ENCODE peak calls at places on chromosomes 2 and 18, in five cellular contexts. L is A549, O is fibroblast of pulmonary artery, R is ovary, Q is H1. K is an unnamed sample.

GRCh38 chr2:73291093-73291460 is 2.3 kb downstream of the EGR4 start:
- DNase-seq in Q (peak), R (peak), O (peak), L (peak), K (no peak)

GRCh38 chr2:148590613-148591012 is 53.9 kb upstream of the EPC2 start:
- DNase-seq in L (no peak), O (no peak), Q (no peak), R (no peak), K (no peak)

GRCh38 chr18:24766376-24766775 is 305.9 kb downstream of the HRH4 start:
- DNase-seq in O (no peak), Q (no peak), R (no peak), L (no peak), K (no peak)

GRCh38 chr2:30455339-30455738 is 8.3 kb downstream of the LCLAT1 start:
- DNase-seq in R (no peak), L (no peak), Q (no peak), O (no peak), K (no peak)

GRCh38 chr2:232322560-232323327 is 55.8 kb upstream of the ALPP start:
- DNase-seq in Q (no peak), O (no peak), L (no peak), R (no peak), K (no peak)

GRCh38 chr2:239724851-239725550 is 300.1 kb downstream of the NDUFA10 start:
- DNase-seq in O (no peak), R (peak), L (no peak), Q (no peak), K (no peak)

GRCh38 chr2:37466533-37467230 is 122.3 kb downstream of the QPCT start:
- DNase-seq in Q (no peak), L (no peak), R (no peak), O (peak), K (no peak)

GRCh38 chr2:7795358-7796199 is 878.4 kb downstream of the RNF144A start:
- DNase-seq in R (no peak), Q (no peak), L (no peak), O (peak), K (no peak)

GRCh38 chr2:11750422-11750821 is 4.0 kb downstream of the LPIN1 start:
- DNase-seq in R (no peak), L (no peak), Q (no peak), O (no peak), K (no peak)

GRCh38 chr2:142989276-142990204 is 112.1 kb downstream of the KYNU start:
- DNase-seq in O (peak), L (peak), R (no peak), Q (no peak), K (peak)

GRCh38 chr18:70322928-70323327 is 34.1 kb downstream of the SOCS6 start:
- DNase-seq in R (no peak), O (peak), L (peak), Q (no peak), K (no peak)

GRCh38 chr2:144267209-144267608 is 252.7 kb downstream of the ZEB2 start:
- DNase-seq in Q (no peak), L (no peak), R (no peak), O (no peak), K (no peak)

GRCh38 chr2:156466739-156467405 is 30.7 kb downstream of the GPD2 start:
- DNase-seq in L (no peak), R (peak), Q (no peak), O (peak), K (peak)

GRCh38 chr18:31230495-31230894 is 67.8 kb upstream of the DSC1 start:
- DNase-seq in L (peak), Q (no peak), R (no peak), O (peak), K (no peak)

GRCh38 chr2:48754874-48755273 is 650 bp downstream of the LHCGR start:
- DNase-seq in Q (no peak), L (no peak), R (peak), O (no peak), K (no peak)

GRCh38 chr2:150023044-150023443 is 435.5 kb upstream of the MMADHC start:
- DNase-seq in L (no peak), R (no peak), Q (no peak), O (no peak), K (no peak)

GRCh38 chr2:104768694-104769093 is 85.2 kb upstream of the POU3F3 start:
- DNase-seq in Q (no peak), R (no peak), O (no peak), L (no peak), K (no peak)

GRCh38 chr18:59565957-59566356 is 131.3 kb downstream of the CCBE1 start:
- DNase-seq in R (no peak), Q (no peak), O (peak), L (no peak), K (no peak)

GRCh38 chr2:3585239-3586109 is 9.4 kb upstream of the COLEC11 start:
- DNase-seq in Q (no peak), R (peak), L (no peak), O (peak), K (peak)

GRCh38 chr2:118970396-118971135 is 28.6 kb downstream of the MARCO start:
- DNase-seq in O (no peak), R (no peak), Q (no peak), L (no peak), K (no peak)

GRCh38 chr2:237983922-237984321 is 17.1 kb downstream of the UBE2F start:
- DNase-seq in L (no peak), O (no peak), Q (no peak), R (no peak), K (no peak)

GRCh38 chr2:30034052-30034775 is 112.6 kb upstream of the YPEL5 start:
- DNase-seq in O (no peak), Q (no peak), R (no peak), L (no peak), K (no peak)

GRCh38 chr18:3671181-3671580 is 221.2 kb downstream of the TGIF1 start:
- DNase-seq in L (no peak), Q (no peak), O (no peak), R (no peak), K (peak)

GRCh38 chr2:158722266-158723105 is 72.6 kb upstream of the DAPL1 start:
- DNase-seq in Q (no peak), L (no peak), R (no peak), O (no peak), K (no peak)

GRCh38 chr2:74708883-74709282 is 54.8 kb downstream of the SEMA4F start:
- DNase-seq in Q (no peak), L (no peak), O (peak), R (no peak), K (no peak)

GRCh38 chr2:183881978-183882377 is 716.4 kb upstream of the ZNF804A start:
- DNase-seq in O (no peak), L (no peak), R (no peak), Q (no peak), K (no peak)

GRCh38 chr2:127525692-127526141 is 572 bp downstream of the IWS1 start:
- DNase-seq in L (peak), O (peak), Q (no peak), R (no peak), K (no peak)

GRCh38 chr2:39470580-39470979 is 33.5 kb upstream of the MAP4K3 start:
- DNase-seq in L (no peak), Q (no peak), O (no peak), R (no peak), K (no peak)

GRCh38 chr18:48997985-48998831 is 47.4 kb upstream of the SMAD7 start:
- DNase-seq in Q (peak), R (no peak), O (peak), L (peak), K (no peak)

GRCh38 chr18:9516437-9517064 is 41.2 kb downstream of the RALBP1 start:
- DNase-seq in Q (no peak), L (no peak), R (no peak), O (peak), K (peak)

GRCh38 chr2:10234013-10234306 is 68.7 kb upstream of the HPCAL1 start:
- DNase-seq in R (no peak), O (no peak), Q (no peak), L (no peak), K (no peak)

GRCh38 chr2:101974663-101975062 is 17.1 kb upstream of the IL1R2 start:
- DNase-seq in R (peak), L (no peak), O (peak), Q (no peak), K (no peak)

GRCh38 chr2:202750778-202751427 is 116.1 kb downstream of the FAM117B start:
- DNase-seq in O (peak), R (no peak), L (no peak), Q (no peak), K (no peak)

GRCh38 chr2:178325268-178325667 is 125.7 kb downstream of the PRKRA start:
- DNase-seq in Q (no peak), R (no peak), L (no peak), O (no peak), K (no peak)

GRCh38 chr2:209468796-209469325 is 45.0 kb downstream of the MAP2 start:
- DNase-seq in L (no peak), Q (no peak), R (no peak), O (no peak), K (no peak)

GRCh38 chr18:69518989-69519388 is 118.3 kb downstream of the DOK6 start:
- DNase-seq in L (no peak), O (peak), Q (no peak), R (no peak), K (no peak)

GRCh38 chr2:224372624-224373023 is 29.3 kb downstream of the FAM124B start:
- DNase-seq in O (no peak), R (no peak), L (no peak), Q (no peak), K (no peak)
- TF ChIP-seq CTCF in O (no peak), R (no peak), L (no peak), Q (no peak), K (no peak)

GRCh38 chr18:2589345-2590060 is 18.1 kb downstream of the NDC80 start:
- DNase-seq in Q (no peak), L (no peak), R (no peak), O (no peak), K (no peak)

GRCh38 chr18:2588666-2589344 is 17.4 kb downstream of the NDC80 start:
- DNase-seq in L (no peak), R (no peak), Q (no peak), O (no peak), K (no peak)

GRCh38 chr18:2587788-2588187 is 16.4 kb downstream of the NDC80 start:
- DNase-seq in Q (no peak), R (no peak), O (no peak), L (no peak), K (no peak)

GRCh38 chr18:2590303-2590702 is 18.9 kb downstream of the NDC80 start:
- DNase-seq in R (no peak), Q (no peak), O (no peak), L (no peak), K (no peak)
- H3K4me3 ChIP-seq in R (peak), Q (no peak), O (no peak), L (no peak), K (no peak)

GRCh38 chr2:241508240-241508509 is 209 bp downstream of the STK25 start:
- DNase-seq in L (no peak), R (no peak), O (no peak), Q (no peak), K (no peak)

GRCh38 chr2:241508510-241509407 is at the start of gene STK25:
- DNase-seq in R (peak), Q (peak), L (peak), O (peak), K (peak)

GRCh38 chr2:241506793-241507429 is 1.5 kb downstream of the STK25 start:
- DNase-seq in Q (no peak), R (no peak), L (no peak), O (peak), K (no peak)

GRCh38 chr2:241509408-241509784 is 1.0 kb upstream of the STK25 start:
- DNase-seq in Q (no peak), L (no peak), R (no peak), O (no peak), K (no peak)

DNA sequence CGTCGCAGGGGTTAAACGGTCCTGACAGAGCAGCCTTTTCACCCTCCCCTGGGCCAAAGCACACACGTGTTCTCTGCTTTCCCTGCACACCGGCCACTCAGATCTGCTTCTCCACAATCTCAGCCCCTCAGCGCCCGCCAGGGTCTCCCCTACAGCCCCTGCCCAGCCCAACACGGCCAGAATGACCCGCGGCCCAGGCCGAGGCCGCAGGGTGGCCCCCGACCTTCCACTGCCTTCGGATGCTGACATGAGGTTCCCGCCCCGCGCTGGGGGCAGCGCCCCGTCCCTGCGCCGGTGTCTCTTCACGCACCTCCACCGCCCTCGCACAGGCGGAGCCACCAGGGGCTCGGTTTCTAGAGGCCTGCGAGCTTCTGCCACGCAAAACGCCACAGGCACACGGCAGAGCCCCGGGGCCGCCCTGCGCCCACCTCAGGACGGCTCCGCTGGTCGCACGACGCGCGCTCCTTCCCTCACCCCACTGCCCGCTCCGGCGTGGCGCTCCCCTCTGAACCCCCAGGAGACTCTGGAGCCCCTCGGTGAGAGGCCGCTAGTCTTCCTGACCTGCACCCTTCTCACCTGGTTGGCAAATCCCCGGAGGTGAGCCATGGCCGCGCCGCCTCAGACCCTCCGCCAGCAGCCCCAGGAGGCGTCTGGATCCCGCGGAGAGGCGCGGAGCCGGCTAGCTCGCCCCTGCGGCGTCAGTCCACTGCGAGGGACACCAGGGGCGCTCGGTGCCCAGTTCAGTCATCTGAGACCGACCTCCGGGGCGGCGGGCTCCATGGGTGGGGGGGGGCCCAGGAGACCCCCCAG is 749 bp downstream of the STK25 start:
- DNase-seq in L (peak), O (peak), R (peak), Q (no peak), K (no peak)
- TF ChIP-seq CTCF in L (no peak), O (peak), R (no peak), Q (no peak), K (peak)

DNA sequence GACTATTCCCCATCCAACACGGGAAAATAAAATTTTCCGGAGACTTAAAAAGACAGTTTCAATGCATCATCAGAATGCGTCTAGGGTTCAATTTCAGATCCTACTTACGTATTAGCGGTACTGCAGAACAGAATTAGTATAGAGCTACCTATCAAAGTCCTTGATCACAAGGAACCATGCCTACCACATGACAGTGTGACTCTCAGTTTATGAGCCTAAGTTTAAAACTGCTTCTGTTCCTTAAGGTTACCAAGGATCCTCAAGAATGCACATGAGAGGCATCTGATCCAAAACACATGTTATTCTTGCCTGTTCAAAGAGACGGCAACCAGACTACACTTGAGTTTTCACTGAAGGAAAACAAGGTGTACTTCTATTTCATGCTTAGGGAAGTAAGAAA is 369.7 kb downstream of the EPHA4 start:
- DNase-seq in L (no peak), R (no peak), O (no peak), Q (no peak), K (no peak)
- H3K4me3 ChIP-seq in L (no peak), R (no peak), O (no peak), Q (no peak), K (no peak)

GRCh38 chr2:68716539-68716938 is 18.1 kb upstream of the ARHGAP25 start:
- DNase-seq in L (no peak), O (no peak), R (no peak), Q (no peak), K (no peak)

GRCh38 chr2:68714866-68715265 is 19.7 kb upstream of the ARHGAP25 start:
- DNase-seq in L (no peak), Q (no peak), O (no peak), R (no peak), K (no peak)

GRCh38 chr2:68716948-68717661 is 17.5 kb upstream of the ARHGAP25 start:
- DNase-seq in O (no peak), R (no peak), Q (no peak), L (no peak), K (no peak)

GRCh38 chr2:68719912-68720311 is 14.7 kb upstream of the ARHGAP25 start:
- DNase-seq in Q (no peak), O (no peak), R (no peak), L (no peak), K (no peak)

GRCh38 chr2:68715353-68716041 is 19.1 kb upstream of the ARHGAP25 start:
- DNase-seq in O (peak), Q (peak), R (peak), L (peak), K (no peak)
- TF ChIP-seq CTCF in O (peak), Q (peak), R (no peak), L (peak), K (peak)

GRCh38 chr2:179861777-179862117 is 335 bp upstream of the ZNF385B start:
- DNase-seq in L (no peak), O (peak), R (no peak), Q (no peak), K (no peak)
- H3K4me3 ChIP-seq in L (peak), O (peak), R (peak), Q (peak), K (peak)

K was measured in LNCaP clone FGC.